ENCODE peak calls at places on chromosomes 5 and 9, in ten cellular contexts. I is WTC11; T is central memory CD4-positive, alpha-beta T cell; H is EH; N is epithelial cell of esophagus; A is iris pigment epithelial cell; E is SW 1271; Z is foreskin fibroblast; X is activated naive CD4-positive, alpha-beta T cell; F is naive thymus-derived CD4-positive, alpha-beta T cell. S is an unnamed sample.

GRCh38 chr5:9951861-9952260 is 297.8 kb downstream of the ATPSCKMT start:
- DNase-seq in I (no peak), T (no peak), H (no peak), N (no peak), A (no peak), E (no peak), Z (no peak), X (no peak), F (no peak), S (no peak)

GRCh38 chr5:102856374-102856748 is 101.3 kb downstream of the PAM start:
- DNase-seq in I (no peak), T (no peak), H (peak), N (peak), A (peak), E (peak), Z (peak), X (no peak), F (no peak), S (no peak)

GRCh38 chr5:137332296-137332695 is 166.8 kb downstream of the SPOCK1 start:
- DNase-seq in I (no peak), T (no peak), H (no peak), N (no peak), A (no peak), E (no peak), Z (no peak), X (no peak), F (no peak), S (no peak)

GRCh38 chr5:149543361-149544198 is 7.7 kb downstream of the CSNK1A1 start:
- DNase-seq in I (no peak), T (no peak), H (no peak), N (no peak), A (no peak), E (no peak), Z (no peak), X (no peak), F (no peak), S (no peak)

GRCh38 chr5:144183254-144183889 is 12.7 kb downstream of the KCTD16 start:
- DNase-seq in I (no peak), T (peak), H (peak), N (peak), A (peak), E (peak), Z (peak), X (no peak), F (peak), S (no peak)

GRCh38 chr9:111691686-111692329 is 30.4 kb downstream of the GNG10 start:
- DNase-seq in I (no peak), T (no peak), H (peak), N (peak), A (peak), E (peak), Z (peak), X (no peak), F (peak), S (peak)

GRCh38 chr9:131524578-131525315 is 6.3 kb downstream of the UCK1 start:
- DNase-seq in I (no peak), T (no peak), H (peak), N (no peak), A (peak), E (no peak), Z (peak), X (no peak), F (no peak), S (no peak)

GRCh38 chr5:123916331-123917121 is 404.5 kb downstream of the CSNK1G3 start:
- DNase-seq in I (no peak), T (no peak), H (peak), N (peak), A (peak), E (no peak), Z (peak), X (no peak), F (no peak), S (peak)

GRCh38 chr5:180191716-180192115 is 17.3 kb downstream of the RASGEF1C start:
- DNase-seq in I (no peak), T (no peak), H (no peak), N (no peak), A (no peak), E (no peak), Z (no peak), X (no peak), F (no peak), S (no peak)

GRCh38 chr5:124650960-124651662 is 95.3 kb downstream of the ZNF608 start:
- DNase-seq in I (no peak), T (no peak), H (peak), N (no peak), A (no peak), E (no peak), Z (no peak), X (no peak), F (no peak), S (no peak)

GRCh38 chr9:10045598-10045997 is 567.2 kb downstream of the PTPRD start:
- DNase-seq in I (no peak), T (no peak), H (no peak), N (peak), A (peak), E (no peak), Z (no peak), X (no peak), F (no peak), S (no peak)

GRCh38 chr5:132746592-132747063 is 598 bp upstream of the CCNI2 start:
- DNase-seq in I (peak), T (no peak), H (peak), N (peak), A (peak), E (no peak), Z (peak), X (no peak), F (no peak), S (no peak)

GRCh38 chr9:91302831-91303230 is 58.9 kb downstream of the AUH start:
- DNase-seq in I (no peak), T (no peak), H (peak), N (peak), A (peak), E (peak), Z (peak), X (no peak), F (no peak), S (no peak)

GRCh38 chr5:131163315-131164119 is 1.5 kb downstream of the HINT1 start:
- DNase-seq in I (no peak), T (peak), H (peak), N (peak), A (peak), E (peak), Z (peak), X (no peak), F (no peak), S (no peak)

GRCh38 chr5:91562922-91563321 is 179.8 kb upstream of the ARRDC3 start:
- DNase-seq in I (no peak), T (no peak), H (no peak), N (peak), A (no peak), E (no peak), Z (no peak), X (no peak), F (no peak), S (no peak)

GRCh38 chr5:154849791-154850201 is 607 bp downstream of the FAXDC2 start:
- DNase-seq in I (no peak), T (no peak), H (peak), N (peak), A (peak), E (no peak), Z (peak), X (no peak), F (no peak), S (no peak)

GRCh38 chr5:145540375-145540774 is 294.8 kb downstream of the PRELID2 start:
- DNase-seq in I (no peak), T (no peak), H (peak), N (peak), A (peak), E (no peak), Z (peak), X (no peak), F (no peak), S (no peak)

GRCh38 chr5:72149742-72150141 is 42.5 kb downstream of the MAP1B start:
- DNase-seq in I (no peak), T (no peak), H (no peak), N (no peak), A (no peak), E (no peak), Z (no peak), X (no peak), F (no peak), S (no peak)

GRCh38 chr5:16515532-16515931 is 49.9 kb upstream of the ZNF622 start:
- DNase-seq in I (no peak), T (no peak), H (no peak), N (no peak), A (no peak), E (no peak), Z (no peak), X (no peak), F (no peak), S (no peak)

GRCh38 chr5:97874491-97874890 is 691.4 kb upstream of the RIOK2 start:
- DNase-seq in I (no peak), T (no peak), H (peak), N (no peak), A (peak), E (no peak), Z (peak), X (no peak), F (no peak), S (no peak)

GRCh38 chr9:90921104-90921503 is 119.5 kb downstream of the SYK start:
- DNase-seq in I (no peak), T (no peak), H (no peak), N (peak), A (no peak), E (no peak), Z (peak), X (no peak), F (no peak), S (no peak)

GRCh38 chr5:4022991-4023390 is 427.4 kb downstream of the IRX1 start:
- DNase-seq in I (no peak), T (no peak), H (no peak), N (no peak), A (no peak), E (no peak), Z (no peak), X (no peak), F (no peak), S (no peak)

GRCh38 chr9:98317134-98317857 is 61.8 kb upstream of the TBC1D2 start:
- DNase-seq in I (no peak), T (no peak), H (peak), N (peak), A (peak), E (no peak), Z (peak), X (no peak), F (no peak), S (no peak)

GRCh38 chr5:18483386-18483785 is 849.1 kb downstream of the TAF11L14 start:
- DNase-seq in I (no peak), T (no peak), H (no peak), N (peak), A (no peak), E (peak), Z (no peak), X (no peak), F (no peak), S (no peak)

S was measured in SK-N-MC.